ENCODE peak calls at places on chromosome 20, in six cellular contexts. S is body of pancreas; U is right atrium auricular region; Q is cardiac muscle cell; C is Peyer's patch; R is effector memory CD4-positive, alpha-beta T cell. O is an unnamed sample.

GRCh38 chr20:54208492-54209044 is 681 bp downstream of the PFDN4 start:
- DNase-seq in S (no peak), Q (no peak), R (no peak), U (no peak), C (no peak), O (no peak)

GRCh38 chr20:48750941-48751620 is 76.7 kb downstream of the PREX1 start:
- DNase-seq in C (no peak), Q (no peak), R (peak; percentile 45), S (peak; percentile 53), U (peak; percentile 69), O (no peak)

GRCh38 chr20:48092596-48093280 is 307.5 kb upstream of the SULF2 start:
- DNase-seq in R (no peak), Q (no peak), U (no peak), S (no peak), C (no peak), O (no peak)

GRCh38 chr20:5078399-5078958 is 41.3 kb downstream of the PCNA start:
- DNase-seq in S (peak; percentile 80), C (peak; percentile 61), U (peak; percentile 81), Q (no peak), R (peak; percentile 56), O (no peak)

GRCh38 chr20:6178537-6178936 is 55.7 kb upstream of the FERMT1 start:
- DNase-seq in C (no peak), U (no peak), Q (peak; percentile 67), R (no peak), S (no peak), O (no peak)

GRCh38 chr20:56628873-56629463 is at the start of gene TFAP2C:
- DNase-seq in U (no peak), S (peak; percentile 71), Q (peak; percentile 91), R (no peak), C (no peak), O (no peak)

GRCh38 chr20:58001381-58001780 is 227.1 kb downstream of the ANKRD60 start:
- DNase-seq in S (peak; percentile 54), U (no peak), C (peak; percentile 43), Q (no peak), R (no peak), O (no peak)

GRCh38 chr20:40753472-40753871 is 64.4 kb upstream of the MAFB start:
- DNase-seq in C (no peak), Q (no peak), S (no peak), R (no peak), U (peak; percentile 44), O (no peak)

GRCh38 chr20:24633521-24633920 is 164.1 kb downstream of the SYNDIG1 start:
- DNase-seq in C (no peak), S (peak; percentile 18), Q (no peak), R (no peak), U (peak; percentile 50), O (no peak)

GRCh38 chr20:16378122-16378521 is 195.1 kb downstream of the KIF16B start:
- DNase-seq in C (no peak), U (no peak), S (no peak), R (no peak), Q (no peak), O (no peak)

GRCh38 chr20:36017034-36017951 is 48.9 kb downstream of the CNBD2 start:
- DNase-seq in Q (no peak), C (no peak), S (peak; percentile 77), U (no peak), R (no peak), O (no peak)

GRCh38 chr20:48329676-48330644 is 497.8 kb downstream of the PREX1 start:
- DNase-seq in R (no peak), S (no peak), C (no peak), Q (peak; percentile 36), U (no peak), O (no peak)

GRCh38 chr20:47740225-47741184 is 44.8 kb downstream of the SULF2 start:
- DNase-seq in C (no peak), Q (no peak), S (peak; percentile 56), U (peak; percentile 62), R (no peak), O (no peak)

GRCh38 chr20:13261460-13262301 is 40.6 kb downstream of the ISM1 start:
- DNase-seq in S (peak; percentile 80), U (no peak), C (no peak), R (peak; percentile 27), Q (peak; percentile 65), O (no peak)

GRCh38 chr20:16556299-16556698 is 16.9 kb downstream of the KIF16B start:
- DNase-seq in U (no peak), C (no peak), S (no peak), R (no peak), Q (no peak), O (no peak)

GRCh38 chr20:24862606-24863005 is 86.5 kb upstream of the CST7 start:
- DNase-seq in Q (no peak), C (no peak), U (no peak), R (no peak), S (no peak), O (no peak)

GRCh38 chr20:36830791-36831691 is 44.9 kb upstream of the TLDC2 start:
- DNase-seq in S (no peak), U (peak; percentile 84), R (no peak), Q (peak; percentile 43), C (no peak), O (no peak)

GRCh38 chr20:62366370-62367135 is 559 bp downstream of the LAMA5 start:
- DNase-seq in U (no peak), R (no peak), S (no peak), Q (peak; percentile 82), C (no peak), O (no peak)

GRCh38 chr20:17749979-17750721 is 50.4 kb downstream of the BANF2 start:
- DNase-seq in S (peak; percentile 60), R (no peak), U (peak; percentile 83), Q (no peak), C (no peak), O (no peak)

GRCh38 chr20:14116037-14116436 is 120.7 kb downstream of the MACROD2 start:
- DNase-seq in R (no peak), C (no peak), U (no peak), S (no peak), Q (no peak), O (no peak)

GRCh38 chr20:25699914-25700313 is 3.3 kb upstream of the ZNF337 start:
- DNase-seq in Q (no peak), S (no peak), C (no peak), R (no peak), U (no peak), O (no peak)

GRCh38 chr20:54197621-54198604 is 10.0 kb upstream of the PFDN4 start:
- DNase-seq in U (no peak), C (no peak), S (no peak), Q (no peak), R (no peak), O (no peak)

GRCh38 chr20:22586645-22587310 is 2.4 kb upstream of the FOXA2 start:
- DNase-seq in C (peak; percentile 81), R (no peak), U (no peak), Q (peak; percentile 61), S (peak; percentile 73), O (no peak)

GRCh38 chr20:13119583-13119982 is 101.5 kb upstream of the ISM1 start:
- DNase-seq in S (peak; percentile 46), R (no peak), C (no peak), Q (peak; percentile 76), U (no peak), O (no peak)

GRCh38 chr20:60215786-60216730 is 257.8 kb downstream of the CDH26 start:
- DNase-seq in S (no peak), C (no peak), U (no peak), R (no peak), Q (no peak), O (peak; percentile 79)

GRCh38 chr20:31570021-31570463 is 35.0 kb upstream of the ID1 start:
- DNase-seq in Q (no peak), S (no peak), U (no peak), R (no peak), C (no peak), O (no peak)
- H3K4me1 ChIP-seq in Q (peaks cover 20% of the 10 kb centered on the region), S (peaks cover 30% of the 10 kb centered on the region), U (peaks cover 54% of the 10 kb centered on the region), R (peaks cover 18% of the 10 kb centered on the region), C (peaks cover 5% of the 10 kb centered on the region), O (peaks cover 49% of the 10 kb centered on the region)

DNA sequence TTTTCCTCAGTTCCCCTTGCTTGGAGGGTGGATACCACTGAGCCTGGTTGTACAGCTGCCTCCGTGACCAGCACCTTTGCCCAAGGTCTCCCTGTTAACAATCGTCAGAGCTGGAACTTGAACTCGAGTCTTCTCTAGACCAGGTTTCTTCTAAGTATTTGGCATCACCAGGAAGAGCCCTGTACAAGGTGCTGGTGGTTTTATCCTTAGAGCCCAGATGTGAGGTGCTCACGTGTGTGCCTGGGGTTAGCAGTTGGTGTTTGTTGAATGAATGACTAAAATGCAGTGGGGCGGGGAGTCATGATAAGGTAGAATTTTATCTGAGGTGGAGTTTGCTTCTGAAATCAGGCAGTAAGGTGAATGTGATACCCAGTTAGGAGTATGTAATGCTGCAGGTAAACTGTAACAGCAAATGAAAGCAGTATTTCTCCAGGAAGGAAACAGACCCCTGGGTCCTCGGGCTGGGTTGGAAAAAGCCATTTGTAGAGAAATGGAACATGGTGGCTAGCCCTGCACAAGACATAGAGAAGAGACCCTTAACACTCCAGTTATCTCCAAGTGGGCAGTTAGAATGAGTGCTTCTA is 3.1 kb downstream of the DNAJC5 start:
- DNase-seq in R (no peak), C (no peak), Q (no peak), S (no peak), U (no peak), O (no peak)
- H3K4me1 ChIP-seq in R (peaks cover 27% of the 10 kb centered on the region), C (peaks cover 10% of the 10 kb centered on the region), Q (peaks cover 12% of the 10 kb centered on the region), S (peaks cover 59% of the 10 kb centered on the region), U (peaks cover 60% of the 10 kb centered on the region), O (peaks cover 48% of the 10 kb centered on the region)

GRCh38 chr20:46438156-46438750 is 31.8 kb upstream of the ELMO2 start:
- DNase-seq in U (no peak), S (peak; percentile 7), Q (peak; percentile 37), C (no peak), R (no peak), O (no peak)

GRCh38 chr20:46435146-46435545 is 28.7 kb upstream of the ELMO2 start:
- DNase-seq in U (no peak), C (no peak), S (no peak), R (no peak), Q (no peak), O (no peak)

GRCh38 chr20:46434597-46434996 is 28.2 kb upstream of the ELMO2 start:
- DNase-seq in R (no peak), S (no peak), Q (no peak), C (no peak), U (no peak), O (no peak)

DNA sequence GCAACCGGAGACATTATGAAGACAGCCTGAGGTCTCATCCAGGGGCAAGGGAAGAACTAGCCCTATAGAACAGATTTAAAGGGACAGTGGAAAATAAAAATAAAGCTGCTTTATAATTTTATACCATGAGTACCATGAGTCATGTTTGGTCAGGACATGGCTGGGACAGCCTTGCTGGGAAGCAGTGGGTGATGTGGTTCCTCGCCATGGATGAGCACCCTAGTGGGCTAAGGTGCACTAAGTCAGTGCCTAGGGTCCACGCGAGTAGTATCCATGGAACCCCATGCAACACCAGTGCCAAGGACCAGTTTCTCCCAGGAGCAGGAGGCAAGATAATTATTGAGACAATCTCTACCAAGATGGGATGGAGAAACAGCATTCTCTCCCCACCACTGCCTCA is 33.4 kb upstream of the ELMO2 start:
- DNase-seq in S (no peak), Q (no peak), U (no peak), R (no peak), C (no peak), O (no peak)
- H3K4me1 ChIP-seq in S (no peaks in the 10 kb centered on the region), Q (no peaks in the 10 kb centered on the region), U (no peaks in the 10 kb centered on the region), R (no peaks in the 10 kb centered on the region), C (no peaks in the 10 kb centered on the region), O (no peaks in the 10 kb centered on the region)

DNA sequence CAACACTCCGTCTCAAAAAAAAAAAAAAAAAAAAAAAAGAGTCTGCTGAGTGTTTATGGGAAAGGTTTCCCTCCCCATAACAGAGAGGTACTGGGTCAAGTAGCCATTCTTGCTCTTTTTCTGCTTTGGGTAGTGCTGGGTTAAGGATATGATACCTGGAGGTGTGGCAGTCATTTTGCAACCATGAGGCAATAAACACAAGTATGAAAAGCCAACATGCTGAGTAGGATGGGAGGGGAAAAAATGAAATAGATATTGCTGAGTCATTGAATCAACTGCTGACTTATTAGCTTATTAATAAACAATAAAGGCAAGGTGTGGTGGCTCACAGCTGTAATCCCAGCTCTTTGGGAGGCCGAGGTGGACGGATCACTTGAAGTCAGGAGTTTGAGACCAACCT is 2.3 kb upstream of the TOMM34 start:
- DNase-seq in R (no peak), U (no peak), C (no peak), S (no peak), Q (no peak), O (no peak)
- H3K4me1 ChIP-seq in R (peaks cover 10% of the 10 kb centered on the region), U (peaks cover 29% of the 10 kb centered on the region), C (no peaks in the 10 kb centered on the region), S (peaks cover 32% of the 10 kb centered on the region), Q (peaks cover 10% of the 10 kb centered on the region), O (peaks cover 34% of the 10 kb centered on the region)

O was measured in vagina.